ENCODE peak calls at places on chromosomes 4 and X, in five cellular contexts. Y, L, P, G and Q are unnamed samples.

GRCh38 chr4:123853651-123854050 is 457.1 kb downstream of the SPRY1 start:
- DNase-seq in G (no peak), P (no peak), Y (no peak), L (no peak), Q (no peak)

GRCh38 chr4:166301266-166301665 is 428.2 kb downstream of the TLL1 start:
- DNase-seq in P (no peak), L (no peak), G (no peak), Y (no peak), Q (no peak)

GRCh38 chrX:100076031-100076430 is 334.0 kb downstream of the PCDH19 start:
- DNase-seq in Y (no peak), G (no peak), P (no peak), L (no peak), Q (no peak)

GRCh38 chr4:150302553-150302952 is 224.3 kb downstream of the DCLK2 start:
- DNase-seq in Y (peak; percentile 69), L (no peak), G (peak; percentile 75), P (no peak), Q (no peak)

GRCh38 chrX:68369559-68369958 is 63.7 kb downstream of the OPHN1 start:
- DNase-seq in Y (no peak), P (no peak), G (no peak), L (no peak), Q (no peak)

GRCh38 chr4:25926473-25926872 is 12.5 kb downstream of the SMIM20 start:
- DNase-seq in G (no peak), Y (no peak), L (peak; percentile 22), P (no peak), Q (no peak)

GRCh38 chrX:115504167-115504566 is 56.8 kb upstream of the PLS3 start:
- DNase-seq in L (no peak), Y (no peak), G (no peak), P (no peak), Q (no peak)

GRCh38 chrX:113675278-113675677 is 834.6 kb upstream of the AMOT start:
- DNase-seq in G (no peak), Y (no peak), P (no peak), L (no peak), Q (no peak)

GRCh38 chr4:42570221-42570620 is 86.7 kb downstream of the ATP8A1 start:
- DNase-seq in L (peak; percentile 81), Y (no peak), P (peak; percentile 74), G (no peak), Q (peak; percentile 65)

GRCh38 chr4:52968241-52968640 is 106.1 kb downstream of the RASL11B start:
- DNase-seq in G (no peak), Y (no peak), P (no peak), L (no peak), Q (no peak)

GRCh38 chr4:137253949-137254348 is 278.3 kb downstream of the PCDH18 start:
- DNase-seq in P (no peak), G (no peak), Y (no peak), L (no peak), Q (no peak)

GRCh38 chrX:136586386-136586785 is 54.4 kb downstream of the VGLL1 start:
- DNase-seq in P (no peak), L (no peak), G (no peak), Y (no peak), Q (no peak)

GRCh38 chrX:129743835-129744234 is 5.1 kb downstream of the XPNPEP2 start:
- DNase-seq in L (no peak), G (no peak), Y (no peak), P (no peak), Q (no peak)